ENCODE peak calls at places on chromosomes 4 and X, in six cellular contexts. F, P, B, Y, O and W are unnamed samples.

GRCh38 chr4:173527103-173527876 is 2.7 kb downstream of the HAND2 start:
- DNase-seq in Y (no peak), B (no peak), P (no peak), F (no peak), O (no peak), W (no peak)

GRCh38 chr4:93710847-93711430 is 117.6 kb upstream of the ATOH1 start:
- DNase-seq in P (no peak), Y (no peak), B (no peak), O (no peak), F (no peak), W (no peak)

GRCh38 chr4:13966241-13967195 is 339.0 kb upstream of the BOD1L1 start:
- DNase-seq in F (no peak), B (no peak), P (no peak), Y (no peak), O (no peak), W (no peak)

GRCh38 chr4:184706453-184706852 is 27.4 kb downstream of the CENPU start:
- DNase-seq in P (no peak), F (no peak), Y (no peak), B (no peak), O (no peak), W (no peak)

GRCh38 chrX:48487362-48487785 is 11.4 kb downstream of the FTSJ1 start:
- DNase-seq in Y (peak; percentile 82), B (no peak), O (peak; percentile 65), P (no peak), F (no peak), W (no peak)

GRCh38 chrX:40646489-40647306 is 663 bp downstream of the CXorf38 start:
- DNase-seq in F (peak; percentile 3), P (no peak), B (no peak), O (peak; percentile 10), Y (no peak), W (no peak)

GRCh38 chr4:140099993-140100392 is 54.0 kb downstream of the MAML3 start:
- DNase-seq in F (no peak), P (peak; percentile 33), Y (no peak), O (peak; percentile 49), B (no peak), W (no peak)

GRCh38 chr4:156190606-156191005 is 236.9 kb upstream of the CTSO start:
- DNase-seq in F (no peak), Y (peak; percentile 39), O (no peak), P (no peak), B (no peak), W (no peak)

GRCh38 chrX:123450217-123450616 is 266.1 kb downstream of the GRIA3 start:
- DNase-seq in F (peak; percentile 10), Y (no peak), P (no peak), B (no peak), O (peak; percentile 17), W (no peak)

GRCh38 chrX:130109429-130110378 is 593 bp downstream of the ELF4 start:
- DNase-seq in O (peak; percentile 17), Y (no peak), P (no peak), F (no peak), B (no peak), W (no peak)

GRCh38 chr4:110058677-110059076 is 139.7 kb downstream of the ELOVL6 start:
- DNase-seq in Y (no peak), F (no peak), P (no peak), B (no peak), O (no peak), W (no peak)